ENCODE peak calls at places on chromosomes 7 and 10, in ten cellular contexts. One of them, this sample, is unnamed. For H3K4me1, the result is how much of the 10 kb centered on the place peaks cover.

GRCh38 chr10:96587255-96588059 is 645 bp upstream of the TM9SF3 start:
- DNase-seq in adrenal gland: peak
- DNase-seq in ovary: no peak
- DNase-seq in transverse colon: peak
- DNase-seq in sigmoid colon: peak
- DNase-seq in H1: no peak
- DNase-seq in HCT116: peak
- DNase-seq in IMR-90: peak
- DNase-seq in A549: peak
- DNase-seq in heart left ventricle: peak
- DNase-seq in this sample: no peak

GRCh38 chr10:117626228-117626627 is 83.7 kb downstream of the EMX2 start:
- DNase-seq in adrenal gland: no peak
- DNase-seq in heart left ventricle: no peak
- DNase-seq in sigmoid colon: no peak
- DNase-seq in HCT116: no peak
- DNase-seq in A549: no peak
- DNase-seq in ovary: no peak
- DNase-seq in H1: peak
- DNase-seq in IMR-90: no peak
- DNase-seq in transverse colon: no peak
- DNase-seq in this sample: no peak

GRCh38 chr7:604038-604883 is 84.6 kb upstream of the PDGFA start:
- DNase-seq in HCT116: no peak
- DNase-seq in ovary: no peak
- DNase-seq in adrenal gland: peak
- DNase-seq in transverse colon: peak
- DNase-seq in A549: no peak
- DNase-seq in H1: no peak
- DNase-seq in sigmoid colon: peak
- DNase-seq in heart left ventricle: peak
- DNase-seq in IMR-90: peak
- DNase-seq in this sample: peak

GRCh38 chr10:7855205-7855604 is 36.9 kb downstream of the TAF3 start:
- DNase-seq in ovary: no peak
- DNase-seq in H1: no peak
- DNase-seq in heart left ventricle: no peak
- DNase-seq in HCT116: no peak
- DNase-seq in transverse colon: no peak
- DNase-seq in IMR-90: no peak
- DNase-seq in sigmoid colon: no peak
- DNase-seq in A549: no peak
- DNase-seq in adrenal gland: no peak
- DNase-seq in this sample: no peak

GRCh38 chr7:69932034-69932628 is 333.9 kb downstream of the AUTS2 start:
- DNase-seq in IMR-90: peak
- DNase-seq in HCT116: no peak
- DNase-seq in sigmoid colon: no peak
- DNase-seq in ovary: peak
- DNase-seq in adrenal gland: peak
- DNase-seq in A549: peak
- DNase-seq in heart left ventricle: no peak
- DNase-seq in H1: no peak
- DNase-seq in transverse colon: no peak
- DNase-seq in this sample: no peak

GRCh38 chr7:79453558-79454324 is at the start of gene MAGI2:
- DNase-seq in A549: peak
- DNase-seq in HCT116: no peak
- DNase-seq in ovary: peak
- DNase-seq in sigmoid colon: peak
- DNase-seq in adrenal gland: peak
- DNase-seq in H1: peak
- DNase-seq in heart left ventricle: peak
- DNase-seq in IMR-90: peak
- DNase-seq in transverse colon: peak
- DNase-seq in this sample: peak

GRCh38 chr10:93413252-93413689 is 68.9 kb downstream of the MYOF start:
- DNase-seq in H1: no peak
- DNase-seq in heart left ventricle: no peak
- DNase-seq in A549: no peak
- DNase-seq in HCT116: no peak
- DNase-seq in IMR-90: no peak
- DNase-seq in ovary: no peak
- DNase-seq in transverse colon: no peak
- DNase-seq in adrenal gland: no peak
- DNase-seq in sigmoid colon: no peak
- DNase-seq in this sample: no peak

GRCh38 chr10:75547391-75548298 is 116.2 kb downstream of the LRMDA start:
- DNase-seq in sigmoid colon: no peak
- DNase-seq in A549: no peak
- DNase-seq in H1: no peak
- DNase-seq in heart left ventricle: no peak
- DNase-seq in ovary: no peak
- DNase-seq in HCT116: no peak
- DNase-seq in adrenal gland: peak
- DNase-seq in IMR-90: peak
- DNase-seq in transverse colon: no peak
- DNase-seq in this sample: no peak

GRCh38 chr7:25642849-25643248 is 414.6 kb upstream of the NPVF start:
- DNase-seq in IMR-90: no peak
- DNase-seq in A549: no peak
- DNase-seq in H1: no peak
- DNase-seq in HCT116: no peak
- DNase-seq in heart left ventricle: no peak
- DNase-seq in adrenal gland: no peak
- DNase-seq in sigmoid colon: no peak
- DNase-seq in transverse colon: no peak
- DNase-seq in ovary: no peak
- DNase-seq in this sample: no peak

GRCh38 chr7:81159402-81159801 is 240.6 kb upstream of the SEMA3C start:
- DNase-seq in heart left ventricle: no peak
- DNase-seq in transverse colon: no peak
- DNase-seq in ovary: no peak
- DNase-seq in A549: peak
- DNase-seq in adrenal gland: no peak
- DNase-seq in IMR-90: peak
- DNase-seq in HCT116: peak
- DNase-seq in H1: no peak
- DNase-seq in sigmoid colon: no peak
- DNase-seq in this sample: no peak

GRCh38 chr10:24862586-24862985 is 89.8 kb downstream of the PRTFDC1 start:
- DNase-seq in sigmoid colon: no peak
- DNase-seq in ovary: no peak
- DNase-seq in HCT116: no peak
- DNase-seq in A549: no peak
- DNase-seq in IMR-90: no peak
- DNase-seq in heart left ventricle: no peak
- DNase-seq in adrenal gland: no peak
- DNase-seq in transverse colon: no peak
- DNase-seq in H1: no peak
- DNase-seq in this sample: no peak

GRCh38 chr7:129841465-129841864 is 111.3 kb downstream of the UBE2H start:
- DNase-seq in sigmoid colon: no peak
- DNase-seq in IMR-90: no peak
- DNase-seq in H1: no peak
- DNase-seq in ovary: no peak
- DNase-seq in transverse colon: no peak
- DNase-seq in A549: no peak
- DNase-seq in heart left ventricle: no peak
- DNase-seq in HCT116: no peak
- DNase-seq in adrenal gland: no peak
- DNase-seq in this sample: no peak

GRCh38 chr7:21169667-21170605 is 257.9 kb upstream of the SP4 start:
- DNase-seq in sigmoid colon: no peak
- DNase-seq in transverse colon: no peak
- DNase-seq in adrenal gland: no peak
- DNase-seq in A549: no peak
- DNase-seq in heart left ventricle: no peak
- DNase-seq in H1: peak
- DNase-seq in ovary: no peak
- DNase-seq in IMR-90: no peak
- DNase-seq in HCT116: no peak
- DNase-seq in this sample: no peak

GRCh38 chr10:98272245-98272644 is 4.3 kb upstream of the LOXL4 start:
- DNase-seq in IMR-90: no peak
- DNase-seq in HCT116: no peak
- DNase-seq in sigmoid colon: no peak
- DNase-seq in A549: no peak
- DNase-seq in ovary: no peak
- DNase-seq in heart left ventricle: no peak
- DNase-seq in adrenal gland: peak
- DNase-seq in H1: no peak
- DNase-seq in transverse colon: no peak
- DNase-seq in this sample: no peak

GRCh38 chr7:45888993-45889366 is 692 bp downstream of the IGFBP1 start:
- DNase-seq in A549: no peak
- DNase-seq in HCT116: no peak
- DNase-seq in IMR-90: no peak
- DNase-seq in sigmoid colon: no peak
- DNase-seq in adrenal gland: no peak
- DNase-seq in heart left ventricle: no peak
- DNase-seq in ovary: no peak
- DNase-seq in H1: peak
- DNase-seq in transverse colon: no peak
- DNase-seq in this sample: no peak

GRCh38 chr10:120415709-120416330 is 41.2 kb upstream of the PLPP4 start:
- DNase-seq in heart left ventricle: no peak
- DNase-seq in HCT116: no peak
- DNase-seq in IMR-90: peak
- DNase-seq in ovary: no peak
- DNase-seq in A549: no peak
- DNase-seq in adrenal gland: no peak
- DNase-seq in H1: no peak
- DNase-seq in transverse colon: no peak
- DNase-seq in sigmoid colon: no peak
- DNase-seq in this sample: no peak
- H3K27ac ChIP-seq in heart left ventricle: no peak
- H3K27ac ChIP-seq in HCT116: no peak
- H3K27ac ChIP-seq in IMR-90: no peak
- H3K27ac ChIP-seq in ovary: no peak
- H3K27ac ChIP-seq in A549: no peak
- H3K27ac ChIP-seq in adrenal gland: peak
- H3K27ac ChIP-seq in H1: no peak
- H3K27ac ChIP-seq in transverse colon: no peak
- H3K27ac ChIP-seq in sigmoid colon: no peak
- H3K27ac ChIP-seq in this sample: no peak

GRCh38 chr7:100209493-100209892 is 10.3 kb upstream of the PVRIG start:
- DNase-seq in heart left ventricle: no peak
- DNase-seq in adrenal gland: no peak
- DNase-seq in HCT116: no peak
- DNase-seq in transverse colon: no peak
- DNase-seq in ovary: no peak
- DNase-seq in IMR-90: no peak
- DNase-seq in sigmoid colon: no peak
- DNase-seq in A549: no peak
- DNase-seq in H1: no peak
- DNase-seq in this sample: no peak

GRCh38 chr7:100210803-100211202 is 8.9 kb upstream of the PVRIG start:
- DNase-seq in ovary: no peak
- DNase-seq in H1: no peak
- DNase-seq in sigmoid colon: no peak
- DNase-seq in transverse colon: no peak
- DNase-seq in heart left ventricle: no peak
- DNase-seq in adrenal gland: no peak
- DNase-seq in IMR-90: no peak
- DNase-seq in A549: no peak
- DNase-seq in HCT116: no peak
- DNase-seq in this sample: no peak

GRCh38 chr7:100213672-100214071 is 6.1 kb upstream of the PVRIG start:
- DNase-seq in ovary: peak
- DNase-seq in IMR-90: no peak
- DNase-seq in transverse colon: no peak
- DNase-seq in adrenal gland: no peak
- DNase-seq in heart left ventricle: no peak
- DNase-seq in sigmoid colon: no peak
- DNase-seq in A549: no peak
- DNase-seq in H1: no peak
- DNase-seq in HCT116: no peak
- DNase-seq in this sample: no peak

GRCh38 chr7:100212631-100213286 is 7.0 kb upstream of the PVRIG start:
- DNase-seq in adrenal gland: no peak
- DNase-seq in HCT116: no peak
- DNase-seq in sigmoid colon: no peak
- DNase-seq in H1: no peak
- DNase-seq in A549: no peak
- DNase-seq in heart left ventricle: no peak
- DNase-seq in ovary: no peak
- DNase-seq in IMR-90: no peak
- DNase-seq in transverse colon: no peak
- DNase-seq in this sample: no peak

GRCh38 chr7:100211342-100211780 is 8.4 kb upstream of the PVRIG start:
- DNase-seq in adrenal gland: no peak
- DNase-seq in H1: no peak
- DNase-seq in ovary: peak
- DNase-seq in sigmoid colon: no peak
- DNase-seq in A549: no peak
- DNase-seq in IMR-90: no peak
- DNase-seq in HCT116: no peak
- DNase-seq in transverse colon: no peak
- DNase-seq in heart left ventricle: no peak
- DNase-seq in this sample: no peak
- TF ChIP-seq POLR2A in adrenal gland: no peak
- TF ChIP-seq POLR2A in H1: no peak
- TF ChIP-seq POLR2A in ovary: no peak
- TF ChIP-seq POLR2A in sigmoid colon: no peak
- TF ChIP-seq POLR2A in A549: no peak
- TF ChIP-seq POLR2A in IMR-90: no peak
- TF ChIP-seq POLR2A in HCT116: no peak
- TF ChIP-seq POLR2A in transverse colon: no peak
- TF ChIP-seq POLR2A in heart left ventricle: no peak
- TF ChIP-seq POLR2A in this sample: no peak

GRCh38 chr10:114401195-114401741 is 3.0 kb downstream of the AFAP1L2 start:
- DNase-seq in adrenal gland: peak
- DNase-seq in sigmoid colon: peak
- DNase-seq in heart left ventricle: peak
- DNase-seq in HCT116: no peak
- DNase-seq in H1: no peak
- DNase-seq in IMR-90: peak
- DNase-seq in ovary: peak
- DNase-seq in transverse colon: peak
- DNase-seq in A549: no peak
- DNase-seq in this sample: no peak
- H3K4me1 ChIP-seq in adrenal gland: under half
- H3K4me1 ChIP-seq in sigmoid colon: half or more
- H3K4me1 ChIP-seq in heart left ventricle: under half
- H3K4me1 ChIP-seq in HCT116: under half
- H3K4me1 ChIP-seq in H1: under half
- H3K4me1 ChIP-seq in IMR-90: under half
- H3K4me1 ChIP-seq in ovary: under half
- H3K4me1 ChIP-seq in transverse colon: under half
- H3K4me1 ChIP-seq in A549: under half
- H3K4me1 ChIP-seq in this sample: half or more

DNA sequence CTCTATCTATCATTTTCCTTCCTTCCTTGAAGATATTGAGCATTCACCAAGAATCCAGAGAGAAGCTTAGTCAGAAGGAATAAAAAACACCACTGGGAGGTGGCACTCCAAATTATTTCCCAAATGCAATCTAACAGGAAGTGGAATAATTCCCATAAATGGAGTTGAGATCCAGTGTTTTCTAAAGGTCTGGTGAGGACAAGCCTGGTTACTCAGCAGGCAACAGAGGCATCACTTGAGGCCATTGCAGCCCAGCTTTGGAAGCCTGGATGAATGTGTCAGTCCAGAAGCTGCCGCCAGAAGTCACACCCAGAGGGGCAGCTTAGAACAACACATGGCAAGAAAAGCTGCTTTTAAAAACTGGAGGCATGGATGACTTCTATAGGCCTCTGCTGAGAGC is 288.9 kb upstream of the KLF6 start:
- DNase-seq in transverse colon: no peak
- DNase-seq in heart left ventricle: no peak
- DNase-seq in A549: no peak
- DNase-seq in adrenal gland: no peak
- DNase-seq in ovary: no peak
- DNase-seq in HCT116: no peak
- DNase-seq in H1: no peak
- DNase-seq in sigmoid colon: no peak
- DNase-seq in IMR-90: peak
- DNase-seq in this sample: no peak
- H3K27ac ChIP-seq in transverse colon: peak
- H3K27ac ChIP-seq in heart left ventricle: peak
- H3K27ac ChIP-seq in A549: no peak
- H3K27ac ChIP-seq in adrenal gland: no peak
- H3K27ac ChIP-seq in ovary: no peak
- H3K27ac ChIP-seq in HCT116: no peak
- H3K27ac ChIP-seq in H1: no peak
- H3K27ac ChIP-seq in sigmoid colon: no peak
- H3K27ac ChIP-seq in IMR-90: no peak
- H3K27ac ChIP-seq in this sample: peak